ENCODE peak calls at places on chromosomes 13 and 19, in four cellular contexts. One of them, this sample, is unnamed.

GRCh38 chr19:42596391-42597071 is 1.8 kb upstream of the CEACAM8 start:
- DNase-seq in neural progenitor cell: peak
- DNase-seq in hepatocyte: peak
- DNase-seq in HCT116: no peak
- DNase-seq in this sample: peak

GRCh38 chr19:11224429-11224828 is 15.0 kb upstream of the ANGPTL8 start:
- DNase-seq in neural progenitor cell: no peak
- DNase-seq in hepatocyte: no peak
- DNase-seq in HCT116: no peak
- DNase-seq in this sample: no peak

GRCh38 chr13:75687145-75687763 is 51.1 kb downstream of the LMO7 start:
- DNase-seq in neural progenitor cell: peak
- DNase-seq in hepatocyte: peak
- DNase-seq in HCT116: peak
- DNase-seq in this sample: peak

GRCh38 chr19:53671621-53672111 is 39.9 kb downstream of the DPRX start:
- DNase-seq in neural progenitor cell: no peak
- DNase-seq in hepatocyte: no peak
- DNase-seq in HCT116: no peak
- DNase-seq in this sample: no peak

GRCh38 chr13:99425485-99426341 is 75.6 kb upstream of the TM9SF2 start:
- DNase-seq in neural progenitor cell: no peak
- DNase-seq in hepatocyte: no peak
- DNase-seq in HCT116: no peak
- DNase-seq in this sample: peak

GRCh38 chr13:99288069-99288468 is 19.1 kb downstream of the GPR183 start:
- DNase-seq in neural progenitor cell: no peak
- DNase-seq in hepatocyte: no peak
- DNase-seq in HCT116: no peak
- DNase-seq in this sample: no peak

GRCh38 chr19:10467104-10467706 is 36.0 kb downstream of the KEAP1 start:
- DNase-seq in neural progenitor cell: no peak
- DNase-seq in hepatocyte: no peak
- DNase-seq in HCT116: no peak
- DNase-seq in this sample: no peak

GRCh38 chr19:2252481-2253105 is 3.5 kb downstream of the AMH start:
- DNase-seq in neural progenitor cell: peak
- DNase-seq in hepatocyte: no peak
- DNase-seq in HCT116: no peak
- DNase-seq in this sample: no peak

GRCh38 chr19:51478381-51479285 is at the start of gene CEACAM18:
- DNase-seq in neural progenitor cell: no peak
- DNase-seq in hepatocyte: peak
- DNase-seq in HCT116: no peak
- DNase-seq in this sample: no peak

GRCh38 chr13:51341804-51342203 is 2.3 kb downstream of the SERPINE3 start:
- DNase-seq in neural progenitor cell: no peak
- DNase-seq in hepatocyte: no peak
- DNase-seq in HCT116: no peak
- DNase-seq in this sample: no peak

GRCh38 chr13:38687246-38688229 is 661 bp downstream of the FREM2 start:
- DNase-seq in neural progenitor cell: peak
- DNase-seq in hepatocyte: peak
- DNase-seq in HCT116: no peak
- DNase-seq in this sample: no peak

GRCh38 chr13:22387899-22388298 is 717.0 kb downstream of the FGF9 start:
- DNase-seq in neural progenitor cell: no peak
- DNase-seq in hepatocyte: no peak
- DNase-seq in HCT116: no peak
- DNase-seq in this sample: no peak

GRCh38 chr13:107185889-107186288 is 618.0 kb upstream of the ARGLU1 start:
- DNase-seq in neural progenitor cell: no peak
- DNase-seq in hepatocyte: no peak
- DNase-seq in HCT116: no peak
- DNase-seq in this sample: no peak

GRCh38 chr19:27971071-27971470 is 1241.9 kb downstream of the UQCRFS1 start:
- DNase-seq in neural progenitor cell: peak
- DNase-seq in hepatocyte: peak
- DNase-seq in HCT116: no peak
- DNase-seq in this sample: no peak

GRCh38 chr13:100128373-100128772 is 39.5 kb downstream of the PCCA start:
- DNase-seq in neural progenitor cell: no peak
- DNase-seq in hepatocyte: peak
- DNase-seq in HCT116: no peak
- DNase-seq in this sample: no peak

GRCh38 chr13:109355129-109355528 is 431.3 kb downstream of the IRS2 start:
- DNase-seq in neural progenitor cell: no peak
- DNase-seq in hepatocyte: no peak
- DNase-seq in HCT116: no peak
- DNase-seq in this sample: no peak

GRCh38 chr13:93145199-93145598 is 81.4 kb upstream of the GPC6 start:
- DNase-seq in neural progenitor cell: no peak
- DNase-seq in hepatocyte: no peak
- DNase-seq in HCT116: no peak
- DNase-seq in this sample: no peak

GRCh38 chr19:17346109-17346671 is 8.8 kb downstream of the GTPBP3 start:
- DNase-seq in neural progenitor cell: peak
- DNase-seq in hepatocyte: peak
- DNase-seq in HCT116: peak
- DNase-seq in this sample: peak

GRCh38 chr19:860481-861098 is 1.1 kb downstream of the CFD start:
- DNase-seq in neural progenitor cell: peak
- DNase-seq in hepatocyte: peak
- DNase-seq in HCT116: peak
- DNase-seq in this sample: peak

GRCh38 chr19:17091758-17092333 is 16.3 kb downstream of the MYO9B start:
- DNase-seq in neural progenitor cell: no peak
- DNase-seq in hepatocyte: no peak
- DNase-seq in HCT116: no peak
- DNase-seq in this sample: no peak

GRCh38 chr13:112943309-112944125 is 25.5 kb upstream of the MCF2L start:
- DNase-seq in neural progenitor cell: peak
- DNase-seq in hepatocyte: peak
- DNase-seq in HCT116: no peak
- DNase-seq in this sample: no peak

GRCh38 chr13:79541426-79542049 is 60.6 kb downstream of the NDFIP2 start:
- DNase-seq in neural progenitor cell: peak
- DNase-seq in hepatocyte: peak
- DNase-seq in HCT116: peak
- DNase-seq in this sample: peak

GRCh38 chr19:2475018-2475701 is 767 bp upstream of the GADD45B start:
- DNase-seq in neural progenitor cell: peak
- DNase-seq in hepatocyte: peak
- DNase-seq in HCT116: no peak
- DNase-seq in this sample: peak

GRCh38 chr19:56942749-56943148 is 102.2 kb upstream of the PEG3 start:
- DNase-seq in neural progenitor cell: peak
- DNase-seq in hepatocyte: peak
- DNase-seq in HCT116: no peak
- DNase-seq in this sample: peak

GRCh38 chr19:5090780-5091575 is 122.1 kb downstream of the KDM4B start:
- DNase-seq in neural progenitor cell: peak
- DNase-seq in hepatocyte: peak
- DNase-seq in HCT116: no peak
- DNase-seq in this sample: no peak

GRCh38 chr19:58434217-58434616 is 5.7 kb downstream of the ZNF132 start:
- DNase-seq in neural progenitor cell: no peak
- DNase-seq in hepatocyte: no peak
- DNase-seq in HCT116: no peak
- DNase-seq in this sample: no peak

GRCh38 chr19:6847828-6848200 is 39.6 kb upstream of the ADGRE1 start:
- DNase-seq in neural progenitor cell: no peak
- DNase-seq in hepatocyte: no peak
- DNase-seq in HCT116: no peak
- DNase-seq in this sample: no peak

GRCh38 chr19:17837972-17838371 is 9.8 kb downstream of the JAK3 start:
- DNase-seq in neural progenitor cell: no peak
- DNase-seq in hepatocyte: no peak
- DNase-seq in HCT116: no peak
- DNase-seq in this sample: no peak

GRCh38 chr13:113726961-113727411 is 32.0 kb upstream of the TMEM255B start:
- DNase-seq in neural progenitor cell: no peak
- DNase-seq in hepatocyte: no peak
- DNase-seq in HCT116: no peak
- DNase-seq in this sample: no peak

GRCh38 chr19:2476451-2477140 is 669 bp downstream of the GADD45B start:
- DNase-seq in neural progenitor cell: peak
- DNase-seq in hepatocyte: peak
- DNase-seq in HCT116: no peak
- DNase-seq in this sample: peak

DNA sequence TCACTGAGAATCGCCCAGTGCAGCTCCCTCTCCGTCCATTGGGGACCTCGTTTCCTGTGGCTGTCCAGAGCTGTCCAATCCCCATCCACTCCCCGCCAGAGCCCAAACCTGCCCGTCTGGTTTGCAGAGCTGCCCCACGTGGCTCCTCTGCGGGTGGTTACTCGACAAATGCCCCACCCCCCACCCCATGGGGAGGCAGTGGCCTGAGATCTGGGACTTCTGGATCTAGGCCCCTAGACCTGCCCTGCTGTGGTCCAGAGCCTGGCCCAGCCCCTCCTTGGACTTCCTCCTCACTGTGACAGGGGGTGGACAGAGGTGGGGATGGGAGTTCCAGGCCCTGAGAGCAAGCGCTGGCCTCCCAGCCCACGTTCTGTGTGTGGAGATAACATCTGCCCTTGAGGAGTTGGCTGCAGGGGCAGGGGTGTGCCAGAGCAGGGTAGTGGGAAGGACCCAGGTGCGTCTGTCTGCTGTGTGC is 29.1 kb downstream of the PAK4 start:
- DNase-seq in neural progenitor cell: no peak
- DNase-seq in hepatocyte: peak
- DNase-seq in HCT116: peak
- DNase-seq in this sample: no peak
- TF ChIP-seq CTCF in neural progenitor cell: no peak
- TF ChIP-seq CTCF in hepatocyte: no peak
- TF ChIP-seq CTCF in HCT116: no peak
- TF ChIP-seq CTCF in this sample: no peak

GRCh38 chr19:22784051-22784450 is at the start of gene ZNF99:
- DNase-seq in neural progenitor cell: no peak
- DNase-seq in hepatocyte: no peak
- DNase-seq in HCT116: no peak
- DNase-seq in this sample: no peak
- TF ChIP-seq EZH2phosphoT487 in neural progenitor cell: no peak
- TF ChIP-seq EZH2phosphoT487 in hepatocyte: no peak
- TF ChIP-seq EZH2phosphoT487 in HCT116: no peak
- TF ChIP-seq EZH2phosphoT487 in this sample: no peak

GRCh38 chr13:44573790-44574465 is 2.2 kb downstream of the TSC22D1 start:
- DNase-seq in neural progenitor cell: peak
- DNase-seq in hepatocyte: peak
- DNase-seq in HCT116: no peak
- DNase-seq in this sample: peak
- TF ChIP-seq CTCF in neural progenitor cell: peak
- TF ChIP-seq CTCF in hepatocyte: peak
- TF ChIP-seq CTCF in HCT116: no peak
- TF ChIP-seq CTCF in this sample: peak

GRCh38 chr13:73275163-73275562 is 216.4 kb downstream of the KLF5 start:
- DNase-seq in neural progenitor cell: no peak
- DNase-seq in hepatocyte: no peak
- DNase-seq in HCT116: no peak
- DNase-seq in this sample: no peak

GRCh38 chr13:73273276-73273675 is 214.5 kb downstream of the KLF5 start:
- DNase-seq in neural progenitor cell: no peak
- DNase-seq in hepatocyte: no peak
- DNase-seq in HCT116: no peak
- DNase-seq in this sample: no peak

GRCh38 chr13:73273737-73274136 is 214.9 kb downstream of the KLF5 start:
- DNase-seq in neural progenitor cell: no peak
- DNase-seq in hepatocyte: no peak
- DNase-seq in HCT116: no peak
- DNase-seq in this sample: no peak

GRCh38 chr13:73274147-73274546 is 215.3 kb downstream of the KLF5 start:
- DNase-seq in neural progenitor cell: no peak
- DNase-seq in hepatocyte: no peak
- DNase-seq in HCT116: no peak
- DNase-seq in this sample: no peak

GRCh38 chr13:73272831-73273230 is 214.0 kb downstream of the KLF5 start:
- DNase-seq in neural progenitor cell: no peak
- DNase-seq in hepatocyte: no peak
- DNase-seq in HCT116: no peak
- DNase-seq in this sample: no peak
- TF ChIP-seq EZH2phosphoT487 in neural progenitor cell: no peak
- TF ChIP-seq EZH2phosphoT487 in hepatocyte: no peak
- TF ChIP-seq EZH2phosphoT487 in HCT116: no peak
- TF ChIP-seq EZH2phosphoT487 in this sample: no peak

DNA sequence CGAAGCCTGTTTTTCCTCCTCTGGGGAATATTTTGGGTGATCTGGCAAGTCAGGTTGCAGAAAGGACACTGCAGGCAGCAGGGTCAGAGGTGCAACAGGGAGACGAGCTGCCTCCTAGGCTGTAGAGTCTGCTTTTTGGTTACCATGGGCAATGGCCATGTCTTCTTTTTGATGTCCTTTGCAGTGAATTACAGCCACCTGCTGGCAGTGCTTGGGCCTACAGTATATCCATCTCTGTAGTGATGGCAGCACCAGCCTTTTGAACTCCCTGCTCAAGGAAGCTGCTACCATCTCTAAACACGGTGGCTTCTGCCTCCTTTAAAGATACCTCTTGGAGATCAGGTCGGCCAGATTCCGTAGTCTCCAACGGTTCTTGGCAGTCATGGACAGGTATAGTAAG is 73.9 kb downstream of the WTIP start:
- DNase-seq in neural progenitor cell: peak
- DNase-seq in hepatocyte: no peak
- DNase-seq in HCT116: peak
- DNase-seq in this sample: peak
- TF ChIP-seq CTCF in neural progenitor cell: peak
- TF ChIP-seq CTCF in hepatocyte: peak
- TF ChIP-seq CTCF in HCT116: peak
- TF ChIP-seq CTCF in this sample: peak

DNA sequence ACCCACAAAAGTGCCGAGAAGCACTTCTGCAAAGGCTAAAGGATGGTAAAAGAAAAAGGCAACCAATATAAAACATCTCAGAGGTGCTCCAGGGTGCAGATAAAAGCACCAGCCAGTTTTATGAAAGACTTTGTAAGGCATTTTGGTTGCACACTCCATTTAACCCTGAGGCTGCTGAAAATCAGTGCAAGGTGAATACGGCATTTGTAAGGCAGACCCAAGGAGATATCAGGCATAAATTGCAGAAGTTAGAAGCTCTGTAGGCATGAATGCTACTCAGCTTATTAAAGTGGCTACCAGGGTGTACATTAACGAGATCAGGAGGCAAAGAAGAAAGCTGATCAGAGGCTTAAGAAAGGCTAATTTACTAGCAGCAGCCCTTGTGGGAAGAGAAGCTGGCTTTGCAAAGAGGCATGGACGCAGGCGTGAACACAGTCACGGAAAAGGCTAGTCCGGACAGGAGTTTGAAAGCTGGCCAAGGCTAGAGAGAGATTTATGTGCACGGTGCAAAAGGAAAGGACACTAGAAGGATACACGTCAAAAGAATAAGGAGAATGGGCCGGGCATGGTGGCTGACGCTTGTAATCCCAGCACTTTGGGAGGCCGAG is 99.6 kb downstream of the ZNF429 start:
- DNase-seq in neural progenitor cell: no peak
- DNase-seq in hepatocyte: no peak
- DNase-seq in HCT116: no peak
- DNase-seq in this sample: no peak
- TF ChIP-seq EZH2phosphoT487 in neural progenitor cell: no peak
- TF ChIP-seq EZH2phosphoT487 in hepatocyte: no peak
- TF ChIP-seq EZH2phosphoT487 in HCT116: no peak
- TF ChIP-seq EZH2phosphoT487 in this sample: no peak

This sample was measured in OCI-LY7.